ENCODE peak calls at places on chromosomes 3 and 15, in seven cellular contexts. M is trophoblast cell, E is H9, P is mesendoderm, G is neuronal stem cell, D is H1, R is mesenchymal stem cell. X is an unnamed sample.

GRCh38 chr3:124771083-124771445 is 40.8 kb downstream of the UMPS start:
- DNase-seq in D (no peak), R (no peak), E (no peak), P (no peak), M (no peak), G (no peak), X (no peak)

GRCh38 chr3:186825294-186825821 is 17.2 kb upstream of the ADIPOQ start:
- DNase-seq in M (no peak), E (peak), R (peak), G (no peak), P (peak), D (peak), X (peak)

GRCh38 chr15:65209701-65210643 is 1.3 kb downstream of the CILP start:
- DNase-seq in D (no peak), G (no peak), R (no peak), M (peak), E (no peak), P (no peak), X (no peak)

GRCh38 chr3:39147374-39147709 is 6.0 kb downstream of the CSRNP1 start:
- DNase-seq in E (no peak), M (no peak), R (no peak), P (no peak), G (no peak), D (no peak), X (no peak)

GRCh38 chr15:67399925-67400324 is 121.0 kb upstream of the C15orf61 start:
- DNase-seq in P (no peak), R (no peak), E (no peak), G (no peak), M (no peak), D (no peak), X (no peak)

GRCh38 chr3:123635220-123635619 is 50.4 kb upstream of the HACD2 start:
- DNase-seq in E (no peak), R (peak), G (no peak), P (peak), D (no peak), M (no peak), X (peak)

GRCh38 chr3:40249168-40249567 is 60.3 kb upstream of the EIF1B start:
- DNase-seq in R (no peak), G (no peak), E (no peak), M (no peak), P (no peak), D (no peak), X (no peak)

GRCh38 chr15:59138243-59138642 is 33.3 kb downstream of the CCNB2 start:
- DNase-seq in G (peak), D (peak), M (peak), E (peak), R (peak), P (peak), X (peak)

GRCh38 chr3:126947429-126947828 is 35.5 kb upstream of the PLXNA1 start:
- DNase-seq in D (no peak), P (no peak), M (no peak), G (no peak), R (no peak), E (no peak), X (no peak)

GRCh38 chr15:84761534-84762190 is 13.3 kb downstream of the ZNF592 start:
- DNase-seq in E (no peak), G (no peak), P (no peak), R (no peak), M (no peak), D (no peak), X (peak)

GRCh38 chr3:31695280-31696008 is 162.7 kb downstream of the STT3B start:
- DNase-seq in E (peak), D (no peak), M (peak), P (peak), G (no peak), R (no peak), X (no peak)

GRCh38 chr15:99305761-99306505 is 54.7 kb downstream of the LRRC28 start:
- DNase-seq in M (no peak), G (peak), P (peak), D (no peak), R (peak), E (no peak), X (peak)

GRCh38 chr3:30631237-30631961 is 25.0 kb downstream of the TGFBR2 start:
- DNase-seq in P (no peak), G (no peak), M (no peak), E (no peak), D (no peak), R (peak), X (no peak)

GRCh38 chr15:44726568-44727461 is 9.5 kb upstream of the TRIM69 start:
- DNase-seq in R (peak), G (no peak), E (peak), D (no peak), P (peak), M (no peak), X (peak)

GRCh38 chr15:82047493-82048446 is 2.0 kb upstream of the MEX3B start:
- DNase-seq in M (peak), P (peak), E (peak), R (peak), G (no peak), D (no peak), X (peak)

GRCh38 chr3:125011941-125012340 is 43.9 kb downstream of the HEG1 start:
- DNase-seq in P (no peak), D (no peak), M (no peak), G (no peak), R (peak), E (no peak), X (peak)

GRCh38 chr3:30112904-30113484 is 493.4 kb upstream of the TGFBR2 start:
- DNase-seq in E (no peak), R (peak), M (no peak), P (peak), D (no peak), G (peak), X (peak)

GRCh38 chr15:42239528-42240245 is 31.6 kb upstream of the VPS39 start:
- DNase-seq in D (no peak), G (no peak), P (no peak), M (no peak), R (no peak), E (no peak), X (peak)

GRCh38 chr3:20107722-20108121 is 67.5 kb downstream of the KAT2B start:
- DNase-seq in D (no peak), G (no peak), M (no peak), P (no peak), R (no peak), E (no peak), X (no peak)

GRCh38 chr15:77464129-77464865 is 43.6 kb downstream of the HMG20A start:
- DNase-seq in R (no peak), E (no peak), P (no peak), M (no peak), D (no peak), G (no peak), X (peak)

GRCh38 chr15:26028086-26028740 is 165.1 kb upstream of the ATP10A start:
- DNase-seq in M (peak), D (no peak), E (no peak), G (no peak), P (peak), R (no peak), X (no peak)

GRCh38 chr3:11331101-11331500 is 58.9 kb downstream of the ATG7 start:
- DNase-seq in G (no peak), P (no peak), D (no peak), E (no peak), M (no peak), R (no peak), X (peak)

GRCh38 chr15:93865610-93866009 is 365.8 kb upstream of the MCTP2 start:
- DNase-seq in R (no peak), D (no peak), M (no peak), G (no peak), P (no peak), E (no peak), X (no peak)

GRCh38 chr3:178003756-178004155 is 532.5 kb upstream of the KCNMB2 start:
- DNase-seq in P (no peak), E (no peak), R (no peak), G (no peak), D (no peak), M (peak), X (peak)

GRCh38 chr3:167166594-167167253 is 213.4 kb downstream of the ZBBX start:
- DNase-seq in M (no peak), D (no peak), P (peak), R (no peak), G (peak), E (no peak), X (no peak)

GRCh38 chr15:78368671-78369070 is 28.5 kb downstream of the CRABP1 start:
- DNase-seq in R (no peak), D (no peak), G (no peak), M (no peak), E (no peak), P (no peak), X (no peak)

GRCh38 chr3:171290680-171291079 is 169.5 kb downstream of the TNIK start:
- DNase-seq in R (no peak), G (no peak), D (no peak), M (no peak), E (no peak), P (no peak), X (no peak)

GRCh38 chr3:171297951-171298350 is 162.3 kb downstream of the TNIK start:
- DNase-seq in M (no peak), D (no peak), G (no peak), E (no peak), R (no peak), P (no peak), X (no peak)

GRCh38 chr3:171297228-171297627 is 163.0 kb downstream of the TNIK start:
- DNase-seq in P (no peak), E (no peak), R (no peak), G (no peak), D (no peak), M (no peak), X (no peak)

GRCh38 chr3:171293142-171293782 is 166.9 kb downstream of the TNIK start:
- DNase-seq in R (no peak), D (no peak), E (no peak), M (no peak), P (no peak), G (no peak), X (no peak)

DNA sequence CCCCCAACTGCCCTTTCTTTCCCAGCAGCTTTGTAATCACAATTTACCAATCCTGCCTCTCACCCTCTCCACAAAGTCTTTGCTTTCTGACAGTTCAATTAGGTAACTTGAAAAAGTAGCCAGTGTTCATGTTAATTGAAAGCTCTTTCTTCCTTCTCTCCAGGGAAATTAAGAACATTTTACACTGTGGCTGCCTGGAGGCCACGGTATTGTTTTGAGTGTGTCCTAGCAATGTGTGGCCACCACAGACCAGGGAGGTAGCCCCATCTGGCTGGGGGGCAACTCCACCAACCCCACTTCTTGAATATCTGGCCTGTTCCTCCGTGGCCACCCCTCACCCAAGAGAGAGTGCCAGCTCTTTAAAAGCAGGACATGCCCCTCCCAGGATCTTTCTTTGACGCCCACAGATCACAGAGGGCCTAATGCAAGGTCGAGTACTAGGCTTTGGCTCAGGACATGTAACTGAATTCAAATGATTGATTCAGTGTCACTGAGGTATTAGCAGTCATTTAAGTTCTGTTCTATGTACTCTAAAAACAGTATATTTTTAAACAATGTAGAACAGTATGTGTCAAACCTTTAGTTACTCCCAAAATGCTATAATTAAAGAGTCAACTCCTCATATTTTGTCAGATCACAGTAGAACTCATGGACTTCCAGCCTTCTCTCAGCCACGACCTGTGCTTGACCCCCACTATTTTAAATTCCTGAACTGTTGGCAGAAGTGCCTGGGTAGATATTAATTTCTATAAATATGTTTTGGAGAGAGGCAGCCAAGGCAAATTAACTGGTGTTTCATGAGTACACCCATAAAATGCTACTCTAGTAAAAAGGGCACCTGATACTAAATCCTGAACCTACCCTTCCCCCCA is 164.5 kb downstream of the TNIK start:
- DNase-seq in E (no peak), P (no peak), G (no peak), D (no peak), M (no peak), R (no peak), X (no peak)
- H3K4ac ChIP-seq in E (no peak), P (no peak), G (no peak), D (no peak), M (no peak), R (no peak), X (no peak)

GRCh38 chr3:67031986-67032385 is 33.9 kb downstream of the KBTBD8 start:
- DNase-seq in P (no peak), E (no peak), G (no peak), D (no peak), R (no peak), M (no peak), X (no peak)
- H3K4ac ChIP-seq in P (no peak), E (no peak), G (no peak), D (no peak), R (no peak), M (no peak), X (no peak)

GRCh38 chr15:37057831-37058230 is 42.5 kb downstream of the MEIS2 start:
- DNase-seq in R (no peak), D (no peak), M (no peak), E (no peak), G (peak), P (no peak), X (no peak)

GRCh38 chr15:37056894-37057205 is 43.5 kb downstream of the MEIS2 start:
- DNase-seq in G (no peak), M (no peak), P (no peak), D (no peak), E (no peak), R (no peak), X (no peak)

GRCh38 chr15:37059051-37059450 is 41.3 kb downstream of the MEIS2 start:
- DNase-seq in M (peak), P (no peak), G (no peak), R (peak), E (no peak), D (no peak), X (peak)

GRCh38 chr15:37056168-37056893 is 44.0 kb downstream of the MEIS2 start:
- DNase-seq in R (no peak), G (peak), D (no peak), P (no peak), E (no peak), M (no peak), X (no peak)

DNA sequence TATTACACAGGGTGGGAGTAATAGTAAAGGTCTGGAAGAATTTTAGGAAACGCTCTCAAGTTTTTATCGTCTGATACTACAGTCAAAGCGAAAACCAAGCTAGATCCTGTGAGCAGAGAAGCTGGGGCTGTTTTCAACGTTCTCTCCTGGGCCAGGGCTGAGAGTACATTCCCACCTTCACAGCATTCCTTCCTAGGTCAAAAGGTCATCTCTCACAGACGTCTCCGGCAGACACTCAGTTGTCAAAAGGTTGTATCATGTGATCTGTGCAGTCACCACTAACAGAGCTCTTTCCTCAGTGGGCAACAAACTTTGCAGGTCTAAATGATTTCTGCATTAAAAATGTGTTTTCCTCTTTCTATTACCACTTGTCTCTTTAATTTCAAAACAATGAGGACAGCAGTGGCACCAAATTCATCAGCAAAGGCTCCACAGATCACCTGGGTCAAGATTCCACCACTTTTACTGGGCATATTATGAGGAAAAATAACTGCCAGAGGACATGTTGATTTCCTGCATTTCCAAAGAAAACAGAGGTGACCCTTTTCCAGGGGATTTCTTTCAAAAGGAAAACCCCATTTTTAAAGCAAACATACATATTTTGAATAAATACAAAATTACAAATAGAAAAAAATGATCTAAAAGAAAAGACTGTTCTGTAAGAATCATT is 41.9 kb downstream of the MEIS2 start:
- DNase-seq in P (peak), M (no peak), D (no peak), G (peak), R (no peak), E (no peak), X (no peak)
- H3K4ac ChIP-seq in P (no peak), M (no peak), D (no peak), G (no peak), R (no peak), E (no peak), X (peak)

DNA sequence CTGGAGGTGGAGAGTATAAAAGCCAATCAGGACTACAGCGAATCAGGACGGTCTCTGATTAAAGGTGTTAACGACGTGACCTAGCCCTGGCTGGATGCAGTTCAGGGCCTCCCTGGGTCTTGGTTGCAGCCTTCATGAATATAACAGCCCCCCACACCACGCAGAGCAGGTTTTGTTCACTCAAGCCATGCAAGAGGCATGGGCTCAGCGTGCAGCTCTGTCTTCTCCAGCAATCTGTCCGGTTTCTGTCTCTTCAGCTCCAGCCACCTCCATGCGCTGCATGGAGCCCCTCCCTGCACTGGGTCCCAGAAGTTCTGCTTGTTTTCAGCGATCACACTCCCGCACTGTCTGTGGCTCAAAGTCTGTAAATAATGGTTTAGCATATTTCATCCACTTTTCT is 57.1 kb upstream of the CHRNA7 start:
- DNase-seq in E (no peak), P (no peak), G (no peak), M (no peak), R (no peak), D (no peak), X (no peak)
- H3K4ac ChIP-seq in E (no peak), P (no peak), G (no peak), M (no peak), R (no peak), D (no peak), X (no peak)

GRCh38 chr3:13185737-13186136 is 112.5 kb upstream of the IQSEC1 start:
- DNase-seq in G (no peak), R (no peak), P (no peak), D (no peak), M (no peak), E (no peak), X (no peak)

GRCh38 chr3:13188380-13188779 is 115.2 kb upstream of the IQSEC1 start:
- DNase-seq in G (no peak), M (no peak), R (no peak), P (no peak), D (no peak), E (no peak), X (no peak)

GRCh38 chr3:13188975-13189374 is 115.7 kb upstream of the IQSEC1 start:
- DNase-seq in R (no peak), M (no peak), P (no peak), E (no peak), D (no peak), G (no peak), X (no peak)

GRCh38 chr3:13186416-13186815 is 113.2 kb upstream of the IQSEC1 start:
- DNase-seq in G (no peak), P (no peak), D (no peak), E (no peak), M (no peak), R (no peak), X (no peak)

DNA sequence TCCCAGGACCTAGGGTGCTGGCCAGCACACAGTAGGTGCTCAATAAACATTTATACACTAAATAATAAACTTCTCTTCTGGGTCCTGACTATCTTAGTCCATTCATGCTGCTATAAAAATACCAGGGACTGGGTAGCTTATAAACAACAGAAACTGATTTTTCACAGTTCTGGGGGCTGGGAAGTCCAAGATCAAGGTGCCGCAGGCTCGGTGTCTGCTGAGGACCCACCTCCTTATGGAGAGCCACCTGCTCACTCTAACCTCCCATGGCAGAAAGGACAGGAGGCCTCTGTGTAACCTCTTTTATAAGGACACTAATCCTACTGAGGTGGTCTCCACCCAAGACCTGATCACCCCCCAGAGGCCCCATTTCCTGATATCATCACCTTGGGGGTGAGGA is 114.4 kb upstream of the IQSEC1 start:
- DNase-seq in D (no peak), P (no peak), G (no peak), R (no peak), M (no peak), E (no peak), X (no peak)
- H3K4ac ChIP-seq in D (no peak), P (no peak), G (no peak), R (no peak), M (no peak), E (no peak), X (no peak)

GRCh38 chr15:70469182-70469581 is 294.2 kb downstream of the UACA start:
- DNase-seq in E (no peak), P (no peak), R (no peak), D (no peak), G (no peak), M (no peak), X (no peak)
- H3K4ac ChIP-seq in E (no peak), P (no peak), R (no peak), D (no peak), G (no peak), M (no peak), X (no peak)

DNA sequence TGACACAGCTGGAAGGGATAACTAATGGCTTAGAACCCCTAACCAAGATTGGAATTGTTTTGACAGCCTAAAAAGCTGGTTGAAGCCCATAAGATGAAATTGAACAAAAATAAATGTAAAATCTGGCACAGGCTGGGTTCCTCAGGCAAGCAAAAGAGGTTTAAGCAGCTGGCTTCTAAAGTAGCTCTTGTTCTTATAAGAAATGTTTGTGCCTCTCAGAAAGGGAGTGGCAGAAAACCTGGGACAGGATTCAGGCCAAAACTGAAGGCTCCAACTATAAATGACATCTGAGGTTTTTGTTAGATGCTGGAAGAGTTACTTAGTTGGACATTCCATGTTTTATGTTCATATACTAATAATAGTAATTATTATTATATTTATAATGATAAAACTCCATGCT is 378.3 kb downstream of the CNTN4 start:
- DNase-seq in M (no peak), G (no peak), P (no peak), E (no peak), R (no peak), D (no peak), X (no peak)
- H3K4ac ChIP-seq in M (no peak), G (no peak), P (no peak), E (no peak), R (no peak), D (no peak), X (no peak)

X was measured in IMR-90.